ENCODE peak calls at places on chromosome 1, in six cellular contexts. One of them, this sample, is unnamed.

GRCh38 chr1:213122514-213122929 is 71.5 kb downstream of the RPS6KC1 start:
- DNase-seq in right lobe of liver: no peak
- DNase-seq in left ventricle myocardium inferior: no peak
- DNase-seq in PC-3: peak; percentile 89
- DNase-seq in right atrium auricular region: no peak
- DNase-seq in spleen: no peak
- DNase-seq in this sample: no peak

GRCh38 chr1:178918328-178918727 is 47.5 kb upstream of the ANGPTL1 start:
- DNase-seq in right lobe of liver: no peak
- DNase-seq in left ventricle myocardium inferior: no peak
- DNase-seq in PC-3: no peak
- DNase-seq in right atrium auricular region: no peak
- DNase-seq in spleen: no peak
- DNase-seq in this sample: no peak

GRCh38 chr1:182213163-182213562 is 151.7 kb upstream of the ZNF648 start:
- DNase-seq in right lobe of liver: no peak
- DNase-seq in left ventricle myocardium inferior: no peak
- DNase-seq in PC-3: no peak
- DNase-seq in right atrium auricular region: no peak
- DNase-seq in spleen: no peak
- DNase-seq in this sample: no peak

GRCh38 chr1:201648911-201649775 is 110.2 kb downstream of the NAV1 start:
- DNase-seq in right lobe of liver: no peak
- DNase-seq in left ventricle myocardium inferior: peak; percentile 36
- DNase-seq in PC-3: no peak
- DNase-seq in right atrium auricular region: no peak
- DNase-seq in spleen: no peak
- DNase-seq in this sample: no peak

GRCh38 chr1:88892146-88892877 is 945 bp upstream of the GTF2B start:
- DNase-seq in right lobe of liver: peak; percentile 61
- DNase-seq in left ventricle myocardium inferior: no peak
- DNase-seq in PC-3: peak; percentile 95
- DNase-seq in right atrium auricular region: no peak
- DNase-seq in spleen: no peak
- DNase-seq in this sample: no peak

GRCh38 chr1:153353226-153353947 is 4.3 kb upstream of the S100A9 start:
- DNase-seq in right lobe of liver: peak; percentile 42
- DNase-seq in left ventricle myocardium inferior: no peak
- DNase-seq in PC-3: peak; percentile 65
- DNase-seq in right atrium auricular region: no peak
- DNase-seq in spleen: peak; percentile 62
- DNase-seq in this sample: peak; percentile 46

GRCh38 chr1:171140466-171140865 is 44.6 kb upstream of the FMO2 start:
- DNase-seq in right lobe of liver: no peak
- DNase-seq in left ventricle myocardium inferior: peak; percentile 46
- DNase-seq in PC-3: no peak
- DNase-seq in right atrium auricular region: no peak
- DNase-seq in spleen: no peak
- DNase-seq in this sample: no peak

GRCh38 chr1:38512024-38512623 is 347.4 kb downstream of the RRAGC start:
- DNase-seq in right lobe of liver: no peak
- DNase-seq in left ventricle myocardium inferior: no peak
- DNase-seq in PC-3: no peak
- DNase-seq in right atrium auricular region: no peak
- DNase-seq in spleen: no peak
- DNase-seq in this sample: no peak

GRCh38 chr1:46133946-46134345 is 1.5 kb upstream of the PIK3R3 start:
- DNase-seq in right lobe of liver: no peak
- DNase-seq in left ventricle myocardium inferior: no peak
- DNase-seq in PC-3: no peak
- DNase-seq in right atrium auricular region: no peak
- DNase-seq in spleen: no peak
- DNase-seq in this sample: no peak

DNA sequence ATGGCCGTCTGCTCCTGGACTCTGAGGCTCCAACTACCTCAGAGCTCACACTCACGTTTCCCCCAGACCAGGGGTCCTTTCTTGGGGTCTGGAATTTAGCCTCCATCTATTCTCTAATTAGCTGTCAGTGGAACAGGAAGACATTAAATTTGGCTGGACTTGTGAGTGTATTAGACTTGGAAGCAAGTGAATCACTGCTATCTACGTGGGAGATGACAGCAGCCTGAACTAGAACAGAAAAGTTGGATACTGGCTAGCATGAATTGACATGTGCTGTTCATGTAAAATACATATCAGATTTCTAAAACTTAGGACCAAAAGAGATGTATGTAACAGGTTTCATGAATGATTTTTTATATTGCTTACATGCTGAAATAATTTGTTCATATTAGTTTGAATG is 28.0 kb downstream of the TAF5L start:
- DNase-seq in right lobe of liver: no peak
- DNase-seq in left ventricle myocardium inferior: no peak
- DNase-seq in PC-3: no peak
- DNase-seq in right atrium auricular region: no peak
- DNase-seq in spleen: no peak
- DNase-seq in this sample: no peak
- H3K27ac ChIP-seq in right lobe of liver: peak overlapping the region; percentile 52
- H3K27ac ChIP-seq in left ventricle myocardium inferior: peak overlapping the region; percentile 89
- H3K27ac ChIP-seq in PC-3: no peak overlapping the region
- H3K27ac ChIP-seq in right atrium auricular region: peak overlapping the region; percentile 83
- H3K27ac ChIP-seq in spleen: no peak overlapping the region
- H3K27ac ChIP-seq in this sample: peak overlapping the region; percentile 90

DNA sequence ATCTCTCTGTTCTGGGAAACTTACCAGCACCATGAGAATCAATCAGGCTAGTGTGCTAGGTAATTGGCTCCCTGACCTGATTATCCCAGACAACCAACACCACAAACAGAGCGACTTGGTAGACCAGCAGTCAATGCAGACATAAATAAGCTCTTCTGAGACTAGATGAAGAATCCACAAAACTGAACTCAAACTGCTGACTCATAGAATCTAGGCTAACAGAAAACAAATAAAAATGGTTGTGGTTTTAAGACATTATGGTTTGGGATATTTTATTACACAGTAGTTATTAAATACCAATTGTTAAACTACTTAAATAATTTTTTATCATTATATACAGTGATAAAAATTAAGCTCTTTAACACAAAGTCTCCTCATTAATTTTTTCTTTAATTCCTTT is 535.7 kb downstream of the COL11A1 start:
- DNase-seq in right lobe of liver: no peak
- DNase-seq in left ventricle myocardium inferior: no peak
- DNase-seq in PC-3: peak; percentile 22
- DNase-seq in right atrium auricular region: no peak
- DNase-seq in spleen: no peak
- DNase-seq in this sample: no peak
- H3K4me3 ChIP-seq in right lobe of liver: no peak overlapping the region
- H3K4me3 ChIP-seq in left ventricle myocardium inferior: no peak overlapping the region
- H3K4me3 ChIP-seq in PC-3: no peak overlapping the region
- H3K4me3 ChIP-seq in right atrium auricular region: no peak overlapping the region
- H3K4me3 ChIP-seq in spleen: no peak overlapping the region
- H3K4me3 ChIP-seq in this sample: no peak overlapping the region

DNA sequence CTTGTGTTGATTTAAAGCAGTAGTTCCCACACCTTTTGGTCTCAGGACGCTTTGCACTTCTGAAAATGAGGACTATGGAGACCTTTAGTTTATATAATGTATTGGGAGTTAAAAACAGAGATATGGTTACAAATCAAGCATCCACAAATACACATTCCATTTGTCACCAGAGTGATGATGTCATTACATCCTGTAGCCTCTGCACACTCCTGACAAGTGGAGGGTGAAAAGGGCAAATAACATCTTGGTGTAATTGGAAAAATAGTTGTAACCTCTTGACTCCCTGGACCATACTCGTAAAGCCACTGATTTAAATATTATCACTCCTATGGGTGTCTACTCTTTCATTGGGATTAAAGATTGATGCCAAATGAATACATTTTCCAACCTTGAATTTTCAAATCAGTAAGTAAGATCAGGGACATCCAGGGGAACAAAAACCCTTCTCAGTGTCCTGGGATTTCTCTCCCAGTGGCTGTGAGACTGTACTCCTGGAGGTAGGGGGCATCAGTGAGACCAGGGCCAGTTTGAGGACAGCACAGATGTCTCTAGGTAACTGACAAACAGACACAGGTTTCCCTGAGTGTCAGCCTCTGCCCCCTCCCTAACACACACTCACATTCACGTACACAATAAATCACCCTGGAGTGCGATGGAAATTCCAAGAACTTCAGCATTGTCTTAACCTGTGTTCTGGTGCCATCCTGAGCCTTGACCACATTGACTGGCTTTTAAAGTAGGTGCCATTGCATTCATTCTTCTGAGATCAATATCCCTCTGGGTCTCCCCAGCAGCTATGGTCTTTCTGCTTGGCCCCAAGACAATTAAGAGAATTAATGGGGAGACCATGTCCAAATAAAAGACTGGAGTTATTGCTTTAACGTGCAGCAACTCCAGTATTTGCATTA is 63.0 kb downstream of the NR5A2 start:
- DNase-seq in right lobe of liver: no peak
- DNase-seq in left ventricle myocardium inferior: no peak
- DNase-seq in PC-3: peak; percentile 66
- DNase-seq in right atrium auricular region: no peak
- DNase-seq in spleen: no peak
- DNase-seq in this sample: no peak
- TF ChIP-seq CTCF in right lobe of liver: peak; percentile 40
- TF ChIP-seq CTCF in left ventricle myocardium inferior: peak; percentile 43
- TF ChIP-seq CTCF in PC-3: peak; percentile 93
- TF ChIP-seq CTCF in right atrium auricular region: no peak
- TF ChIP-seq CTCF in spleen: no peak
- TF ChIP-seq CTCF in this sample: no peak

GRCh38 chr1:109187127-109187526 is 26.6 kb upstream of the SARS1 start:
- DNase-seq in right lobe of liver: no peak
- DNase-seq in left ventricle myocardium inferior: no peak
- DNase-seq in PC-3: no peak
- DNase-seq in right atrium auricular region: no peak
- DNase-seq in spleen: no peak
- DNase-seq in this sample: no peak
- H3K27ac ChIP-seq in right lobe of liver: no peak overlapping the region
- H3K27ac ChIP-seq in left ventricle myocardium inferior: peak overlapping the region; percentile 19
- H3K27ac ChIP-seq in PC-3: no peak overlapping the region
- H3K27ac ChIP-seq in right atrium auricular region: no peak overlapping the region
- H3K27ac ChIP-seq in spleen: no peak overlapping the region
- H3K27ac ChIP-seq in this sample: no peak overlapping the region